ENCODE peak calls at places on chromosomes 2 and 18, in eight cellular contexts. B, W, O, A, I, Q, N and P are unnamed samples.

GRCh38 chr2:47048801-47049480 is 106.2 kb downstream of the STPG4 start:
- DNase-seq in B (no peak), W (no peak), O (no peak), A (no peak), I (no peak), Q (no peak), N (peak), P (no peak)

GRCh38 chr2:158723921-158724802 is 71.0 kb upstream of the DAPL1 start:
- DNase-seq in B (no peak), W (no peak), O (peak), A (no peak), I (no peak), Q (no peak), N (no peak), P (no peak)

GRCh38 chr2:212249451-212249850 is 289.2 kb downstream of the ERBB4 start:
- DNase-seq in B (no peak), W (no peak), O (no peak), A (no peak), I (no peak), Q (no peak), N (no peak), P (no peak)

GRCh38 chr18:70121842-70122241 is 83.6 kb downstream of the RTTN start:
- DNase-seq in B (no peak), W (no peak), O (no peak), A (no peak), I (no peak), Q (no peak), N (no peak), P (no peak)

GRCh38 chr2:12221583-12221982 is 475.2 kb downstream of the LPIN1 start:
- DNase-seq in B (no peak), W (no peak), O (no peak), A (no peak), I (no peak), Q (no peak), N (no peak), P (no peak)

GRCh38 chr18:50399582-50399981 is 24.7 kb downstream of the SKA1 start:
- DNase-seq in B (no peak), W (no peak), O (no peak), A (no peak), I (no peak), Q (no peak), N (no peak), P (no peak)

GRCh38 chr2:37417321-37417720 is 72.9 kb downstream of the QPCT start:
- DNase-seq in B (no peak), W (no peak), O (no peak), A (no peak), I (peak), Q (no peak), N (no peak), P (no peak)

GRCh38 chr2:239306274-239307220 is 94.3 kb downstream of the HDAC4 start:
- DNase-seq in B (peak), W (no peak), O (no peak), A (no peak), I (no peak), Q (no peak), N (peak), P (no peak)

GRCh38 chr18:63317982-63318881 is 1.3 kb downstream of the BCL2 start:
- DNase-seq in B (peak), W (peak), O (peak), A (peak), I (peak), Q (peak), N (peak), P (peak)